ENCODE peak calls at places on chromosomes 11 and 22, in eight cellular contexts. P is CD4-positive, alpha-beta T cell; H is fibroblast of lung; X is H1; N is activated B cell treated with CpG ODN at 0.5 μM for 24 hours; Z is kidney epithelial cell; T is breast epithelium; S is astrocyte of the cerebellum. G is an unnamed sample.
A peak's percentile ranks its signal among the peaks of the same experiment; 100 is the strongest.

GRCh38 chr11:1827095-1827797 is 7.5 kb upstream of the SYT8 start:
- DNase-seq in P (no peak), X (no peak), H (peak; percentile 74), S (peak; percentile 76), Z (peak; percentile 58), T (peak; percentile 95), N (no peak), G (no peak)

GRCh38 chr11:78277314-78277994 is 88.7 kb downstream of the USP35 start:
- DNase-seq in S (no peak), P (no peak), N (no peak), T (no peak), H (peak; percentile 13), Z (no peak), X (no peak), G (no peak)

GRCh38 chr22:26285632-26286031 is 116.4 kb downstream of the SEZ6L start:
- DNase-seq in X (no peak), H (no peak), T (no peak), S (no peak), N (no peak), Z (no peak), P (no peak), G (no peak)

GRCh38 chr11:67267188-67268035 is 1.1 kb downstream of the GRK2 start:
- DNase-seq in Z (no peak), S (no peak), P (no peak), T (no peak), H (no peak), N (no peak), X (no peak), G (no peak)

GRCh38 chr11:131744847-131745246 is 374.4 kb downstream of the NTM start:
- DNase-seq in T (no peak), P (no peak), S (no peak), N (no peak), H (peak; percentile 79), X (no peak), Z (no peak), G (no peak)

GRCh38 chr11:61725632-61726280 is 26.7 kb upstream of the MYRF start:
- DNase-seq in N (no peak), S (peak; percentile 42), H (peak; percentile 67), T (no peak), X (no peak), Z (no peak), P (no peak), G (no peak)

GRCh38 chr11:113404859-113405430 is 17.4 kb downstream of the ANKK1 start:
- DNase-seq in P (no peak), N (no peak), Z (no peak), S (no peak), X (no peak), H (no peak), T (no peak), G (no peak)

GRCh38 chr11:2741377-2742131 is 41.8 kb upstream of the KCNQ1OT1 start:
- DNase-seq in H (peak; percentile 92), Z (no peak), T (no peak), X (no peak), N (no peak), P (no peak), S (peak; percentile 40), G (no peak)

GRCh38 chr11:85536438-85536837 is 90.7 kb downstream of the DLG2 start:
- DNase-seq in N (no peak), Z (no peak), P (no peak), X (no peak), T (no peak), S (no peak), H (no peak), G (no peak)

GRCh38 chr22:38238519-38239051 is 34.2 kb downstream of the TMEM184B start:
- DNase-seq in N (no peak), T (no peak), S (no peak), H (peak; percentile 76), Z (no peak), P (no peak), X (no peak), G (no peak)
- TF ChIP-seq CTCF in N (no peak), T (no peak), S (no peak), H (no peak), Z (no peak), P (no peak), X (no peak), G (no peak)

GRCh38 chr22:41528938-41529561 is 15.2 kb downstream of the POLR3H start:
- DNase-seq in T (no peak), S (no peak), N (no peak), Z (no peak), P (no peak), X (no peak), H (no peak), G (no peak)

GRCh38 chr22:41528132-41528766 is 16.0 kb downstream of the POLR3H start:
- DNase-seq in Z (no peak), X (no peak), T (no peak), N (no peak), S (no peak), H (no peak), P (no peak), G (no peak)

GRCh38 chr22:41526226-41526531 is 18.1 kb downstream of the POLR3H start:
- DNase-seq in N (no peak), P (no peak), T (no peak), Z (no peak), X (no peak), H (no peak), S (no peak), G (no peak)

GRCh38 chr22:41525450-41526225 is 18.6 kb downstream of the POLR3H start:
- DNase-seq in S (no peak), T (no peak), H (no peak), X (no peak), Z (no peak), N (no peak), P (no peak), G (no peak)

GRCh38 chr22:41526802-41527799 is 17.2 kb downstream of the POLR3H start:
- DNase-seq in T (no peak), X (peak; percentile 90), P (peak; percentile 71), Z (no peak), N (peak; percentile 67), H (peak; percentile 32), S (no peak), G (peak; percentile 52)
- TF ChIP-seq CTCF in T (peak; percentile 62), X (peak; percentile 91), P (peak; percentile 80), Z (peak; percentile 91), N (no peak), H (peak; percentile 81), S (peak; percentile 87), G (peak; percentile 67)

GRCh38 chr11:119727523-119728081 is 1.4 kb downstream of the NECTIN1 start:
- DNase-seq in H (no peak), Z (no peak), S (no peak), T (no peak), N (peak; percentile 40), X (peak; percentile 75), P (peak; percentile 36), G (no peak)
- TF ChIP-seq CTCF in H (no peak), Z (no peak), S (peak; percentile 27), T (no peak), N (no peak), X (no peak), P (peak; percentile 33), G (peak; percentile 30)

GRCh38 chr11:63639195-63639832 is 25.1 kb upstream of the PLAAT3 start:
- DNase-seq in Z (no peak), H (peak; percentile 58), T (no peak), P (no peak), X (no peak), N (no peak), S (no peak), G (no peak)
- TF ChIP-seq CTCF in Z (peak; percentile 7), H (no peak), T (peak; percentile 34), P (peak; percentile 55), X (no peak), N (no peak), S (no peak), G (peak; percentile 35)

DNA sequence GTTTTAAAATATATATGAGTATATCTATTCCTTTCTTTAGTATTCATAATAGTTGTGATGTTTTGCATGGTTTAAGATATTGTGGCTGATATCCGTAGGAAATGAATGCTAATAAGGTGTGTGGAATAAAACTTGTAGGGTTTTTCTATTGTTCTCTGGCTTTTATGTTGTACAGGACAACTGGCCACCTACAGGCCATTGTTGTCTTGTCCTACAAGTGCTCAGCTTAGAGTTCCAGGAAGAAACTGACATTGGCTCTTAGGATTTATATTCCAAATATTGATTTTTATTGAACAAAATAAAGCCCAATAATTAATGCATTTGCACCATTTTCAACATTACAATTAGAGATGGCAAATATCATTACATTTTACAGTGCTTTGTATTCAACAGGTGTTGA is 512.8 kb upstream of the TENM4 start:
- DNase-seq in P (no peak), T (no peak), S (no peak), X (no peak), H (no peak), Z (no peak), N (no peak), G (no peak)
- TF ChIP-seq CTCF in P (no peak), T (no peak), S (no peak), X (no peak), H (no peak), Z (no peak), N (no peak), G (no peak)

DNA sequence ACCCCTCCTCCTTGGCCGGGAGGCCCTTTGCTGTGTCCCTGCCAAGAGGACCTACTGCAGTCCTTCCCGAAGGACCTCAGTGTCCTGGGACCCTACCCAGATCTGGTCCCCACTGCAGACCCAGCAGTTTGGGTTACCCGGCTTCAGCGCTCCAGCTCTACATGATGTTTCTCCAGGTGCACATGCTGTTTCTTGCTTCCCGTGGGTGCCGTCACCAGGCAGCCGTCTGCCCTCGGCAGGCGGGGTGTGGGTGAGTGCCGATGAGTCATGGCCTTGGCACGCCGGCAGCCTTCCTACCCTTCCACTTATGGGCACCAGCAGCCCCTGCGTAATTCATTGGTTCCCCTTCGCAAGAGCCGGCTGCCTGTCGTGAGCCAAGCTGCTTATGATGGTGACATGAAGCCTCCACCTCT is 101.8 kb downstream of the BCR start:
- DNase-seq in H (peak; percentile 66), T (peak; percentile 98), X (no peak), S (no peak), Z (peak; percentile 80), P (no peak), N (no peak), G (no peak)
- TF ChIP-seq CTCF in H (peak; percentile 2), T (no peak), X (no peak), S (no peak), Z (no peak), P (peak; percentile 45), N (no peak), G (no peak)